ENCODE peak calls at places on chromosomes 5 and 9, in nine cellular contexts. W is ELR, R is AG08395, I is C1 segment of cervical spinal cord, M is B cell, P is AG04450, O is T follicular helper cell, X is left cardiac atrium, F is LoVo. V is an unnamed sample.

GRCh38 chr9:124661184-124661755 is 109.8 kb downstream of the NR6A1 start:
- DNase-seq in R (no peak), X (no peak), W (no peak), F (no peak), I (no peak), O (no peak), M (no peak), P (no peak), V (no peak)

GRCh38 chr9:5894237-5894959 is 3.7 kb downstream of the MLANA start:
- DNase-seq in X (no peak), W (no peak), R (no peak), P (no peak), O (no peak), M (no peak), I (no peak), F (no peak), V (no peak)

GRCh38 chr9:98774746-98775145 is 21.6 kb downstream of the ANKS6 start:
- DNase-seq in P (no peak), I (no peak), F (no peak), R (peak), W (peak), M (no peak), X (no peak), O (no peak), V (no peak)

GRCh38 chr5:65742565-65743231 is 20.7 kb downstream of the NLN start:
- DNase-seq in P (peak), M (no peak), R (peak), W (peak), X (no peak), F (peak), O (no peak), I (no peak), V (peak)

GRCh38 chr9:126025973-126026372 is 278.8 kb downstream of the PBX3 start:
- DNase-seq in F (no peak), P (no peak), X (no peak), W (no peak), M (no peak), R (no peak), O (no peak), I (no peak), V (no peak)

GRCh38 chr5:11069041-11069440 is 308.0 kb upstream of the DAP start:
- DNase-seq in P (no peak), O (no peak), F (no peak), R (no peak), W (peak), X (no peak), M (no peak), I (no peak), V (no peak)

GRCh38 chr9:110256142-110256391 is 240 bp downstream of the TXN start:
- DNase-seq in W (no peak), P (no peak), M (no peak), X (no peak), R (no peak), O (no peak), F (no peak), I (no peak), V (no peak)

GRCh38 chr9:119003218-119003617 is 366.0 kb downstream of the BRINP1 start:
- DNase-seq in R (peak), X (no peak), I (no peak), W (peak), P (no peak), M (no peak), O (no peak), F (no peak), V (no peak)

GRCh38 chr5:121984250-121984649 is 22.5 kb downstream of the SRFBP1 start:
- DNase-seq in R (no peak), W (no peak), P (no peak), I (no peak), X (no peak), F (no peak), M (no peak), O (no peak), V (no peak)

GRCh38 chr5:173671121-173671949 is 54.9 kb upstream of the BOD1 start:
- DNase-seq in W (no peak), I (peak), O (no peak), R (peak), P (no peak), M (no peak), F (no peak), X (peak), V (no peak)

GRCh38 chr5:73119492-73120157 is 750 bp upstream of the TMEM171 start:
- DNase-seq in M (no peak), P (no peak), R (no peak), F (no peak), O (no peak), I (no peak), W (peak), X (no peak), V (no peak)

GRCh38 chr5:3310551-3311340 is 284.9 kb upstream of the IRX1 start:
- DNase-seq in M (no peak), W (no peak), F (no peak), R (peak), O (no peak), X (no peak), P (no peak), I (peak), V (no peak)

GRCh38 chr5:131321066-131321465 is 57.2 kb downstream of the CDC42SE2 start:
- DNase-seq in R (no peak), P (no peak), I (no peak), O (no peak), X (no peak), F (no peak), M (no peak), W (no peak), V (no peak)

GRCh38 chr9:79041266-79041665 is 530.5 kb upstream of the TLE4 start:
- DNase-seq in W (no peak), P (no peak), O (no peak), X (no peak), F (no peak), R (no peak), I (no peak), M (no peak), V (no peak)

GRCh38 chr5:90293931-90294330 is 115.6 kb downstream of the CETN3 start:
- DNase-seq in P (no peak), O (no peak), M (no peak), F (no peak), R (peak), X (no peak), I (no peak), W (no peak), V (peak)

GRCh38 chr9:124357591-124358361 is 57.5 kb downstream of the PSMB7 start:
- DNase-seq in O (no peak), F (no peak), W (no peak), I (no peak), R (no peak), X (no peak), M (no peak), P (no peak), V (no peak)

GRCh38 chr5:61020415-61020814 is 75.4 kb downstream of the NDUFAF2 start:
- DNase-seq in I (no peak), M (no peak), O (no peak), X (no peak), P (no peak), W (no peak), R (no peak), F (no peak), V (no peak)

GRCh38 chr9:121281614-121282291 is 13.8 kb downstream of the GSN start:
- DNase-seq in P (no peak), X (peak), I (no peak), F (peak), W (peak), R (no peak), O (no peak), M (no peak), V (no peak)

GRCh38 chr9:16272766-16273165 is 597.7 kb downstream of the BNC2 start:
- DNase-seq in W (no peak), O (no peak), X (no peak), I (no peak), P (no peak), R (no peak), M (no peak), F (no peak), V (no peak)

GRCh38 chr9:126722252-126722921 is 82.5 kb upstream of the ZBTB43 start:
- DNase-seq in F (peak), R (peak), I (no peak), X (peak), M (peak), O (peak), P (no peak), W (peak), V (no peak)

GRCh38 chr5:35990941-35991592 is at the start of gene UGT3A1:
- DNase-seq in I (no peak), F (no peak), X (no peak), M (no peak), P (no peak), R (no peak), W (no peak), O (no peak), V (no peak)

GRCh38 chr5:149932445-149933350 is 11.9 kb downstream of the PDE6A start:
- DNase-seq in P (no peak), W (no peak), I (no peak), R (no peak), F (no peak), X (no peak), M (no peak), O (no peak), V (no peak)

GRCh38 chr5:136279314-136279713 is 86.0 kb downstream of the TRPC7 start:
- DNase-seq in R (no peak), F (no peak), X (no peak), W (no peak), P (no peak), I (no peak), M (no peak), O (no peak), V (no peak)

GRCh38 chr5:180636403-180637075 is 12.9 kb downstream of the FLT4 start:
- DNase-seq in I (no peak), X (peak), P (no peak), O (no peak), M (no peak), R (no peak), F (no peak), W (peak), V (no peak)

GRCh38 chr9:113598451-113598850 is 134.9 kb downstream of the RGS3 start:
- DNase-seq in O (no peak), W (peak), R (no peak), F (no peak), M (no peak), X (peak), P (no peak), I (no peak), V (no peak)

GRCh38 chr9:128408963-128409431 is 11.7 kb upstream of the CERCAM start:
- DNase-seq in I (peak), F (no peak), P (no peak), W (no peak), X (no peak), R (no peak), M (no peak), O (no peak), V (no peak)

GRCh38 chr5:97094579-97095317 is 47.7 kb downstream of the LIX1 start:
- DNase-seq in I (no peak), O (no peak), X (no peak), W (no peak), F (no peak), R (no peak), P (no peak), M (no peak), V (no peak)

GRCh38 chr5:133844836-133845235 is 123.6 kb downstream of the C5orf15 start:
- DNase-seq in F (no peak), I (no peak), W (no peak), O (no peak), M (no peak), R (no peak), P (no peak), X (no peak), V (no peak)

GRCh38 chr9:91436841-91437240 is 13.2 kb upstream of the NFIL3 start:
- DNase-seq in P (no peak), O (no peak), W (no peak), X (no peak), M (no peak), F (no peak), I (no peak), R (no peak), V (no peak)

GRCh38 chr5:139767960-139768359 is 27.6 kb upstream of the PSD2 start:
- DNase-seq in W (no peak), I (no peak), O (no peak), F (no peak), P (no peak), R (no peak), M (no peak), X (peak), V (no peak)

GRCh38 chr9:5553211-5553610 is 42.9 kb downstream of the PDCD1LG2 start:
- DNase-seq in R (no peak), P (peak), X (no peak), M (no peak), F (no peak), W (peak), I (no peak), O (no peak), V (peak)

GRCh38 chr9:70411141-70411929 is 3.1 kb downstream of the KLF9 start:
- DNase-seq in R (peak), I (peak), W (peak), P (no peak), M (no peak), O (no peak), X (peak), F (no peak), V (no peak)

GRCh38 chr5:137137013-137137632 is 362.0 kb downstream of the SPOCK1 start:
- DNase-seq in P (no peak), I (no peak), O (no peak), X (no peak), W (no peak), R (no peak), M (no peak), F (no peak), V (no peak)

GRCh38 chr9:107539427-107540154 is 50.0 kb upstream of the KLF4 start:
- DNase-seq in P (no peak), R (no peak), I (no peak), F (no peak), X (peak), W (no peak), O (no peak), M (no peak), V (no peak)